ENCODE peak calls at places on chromosomes 16 and 17, in five cellular contexts. C, T, G, I and R are unnamed samples.

GRCh38 chr16:89453662-89454321 is 36.6 kb downstream of the ANKRD11 start:
- DNase-seq in C (no peak), T (peak; percentile 52), G (no peak), I (no peak), R (no peak)

GRCh38 chr16:6888536-6888935 is 444.1 kb upstream of the RBFOX1 start:
- DNase-seq in C (no peak), T (no peak), G (no peak), I (no peak), R (no peak)

GRCh38 chr16:1154291-1154886 is 1.5 kb downstream of the CACNA1H start:
- DNase-seq in C (no peak), T (no peak), G (no peak), I (no peak), R (no peak)

GRCh38 chr17:75077490-75078096 is 10.2 kb upstream of the SLC16A5 start:
- DNase-seq in C (no peak), T (no peak), G (no peak), I (no peak), R (no peak)

GRCh38 chr17:61408151-61409041 is 8.8 kb downstream of the TBX2 start:
- DNase-seq in C (peak; percentile 55), T (no peak), G (no peak), I (no peak), R (peak; percentile 44)

GRCh38 chr16:1093284-1094123 is 2.5 kb downstream of the C1QTNF8 start:
- DNase-seq in C (no peak), T (peak; percentile 31), G (no peak), I (peak; percentile 43), R (peak; percentile 80)

GRCh38 chr16:528111-529011 is 849 bp downstream of the CAPN15 start:
- DNase-seq in C (peak; percentile 61), T (peak; percentile 79), G (no peak), I (no peak), R (peak; percentile 76)

GRCh38 chr16:11202260-11203091 is 53.5 kb downstream of the SOCS1 start:
- DNase-seq in C (peak; percentile 65), T (no peak), G (peak; percentile 62), I (no peak), R (no peak)

GRCh38 chr17:63440127-63440769 is 5.9 kb downstream of the CYB561 start:
- DNase-seq in C (no peak), T (no peak), G (no peak), I (no peak), R (peak; percentile 82)

GRCh38 chr16:67943256-67943618 is 683 bp downstream of the LCAT start:
- DNase-seq in C (no peak), T (no peak), G (no peak), I (peak; percentile 88), R (no peak)

GRCh38 chr17:68301438-68301959 is 10.2 kb downstream of the ARSG start:
- DNase-seq in C (no peak), T (no peak), G (no peak), I (no peak), R (no peak)

GRCh38 chr17:59853168-59853918 is 39.4 kb downstream of the TUBD1 start:
- DNase-seq in C (peak; percentile 100), T (peak; percentile 70), G (no peak), I (peak; percentile 99), R (peak; percentile 44)

GRCh38 chr17:74417178-74418045 is 14.5 kb upstream of the GPRC5C start:
- DNase-seq in C (no peak), T (no peak), G (peak; percentile 56), I (peak; percentile 89), R (no peak)

GRCh38 chr17:64380985-64381384 is 9.7 kb downstream of the PECAM1 start:
- DNase-seq in C (no peak), T (no peak), G (no peak), I (no peak), R (no peak)

GRCh38 chr16:3022208-3022696 is 1.5 kb downstream of the HCFC1R1 start:
- DNase-seq in C (peak; percentile 95), T (peak; percentile 92), G (no peak), I (peak; percentile 76), R (no peak)

GRCh38 chr16:86974120-86974519 is 343.1 kb downstream of the C16orf95 start:
- DNase-seq in C (no peak), T (no peak), G (no peak), I (no peak), R (no peak)

GRCh38 chr17:31588512-31588911 is 197.0 kb downstream of the RAB11FIP4 start:
- DNase-seq in C (no peak), T (no peak), G (no peak), I (no peak), R (no peak)

GRCh38 chr17:50153650-50154575 is 3.4 kb upstream of the PPP1R9B start:
- DNase-seq in C (no peak), T (peak; percentile 92), G (no peak), I (no peak), R (no peak)

GRCh38 chr17:77471984-77472836 is 331.4 kb downstream of the SEC14L1 start:
- DNase-seq in C (peak; percentile 64), T (peak; percentile 41), G (no peak), I (no peak), R (peak; percentile 67)

GRCh38 chr17:48522031-48522593 is 8.7 kb downstream of the HOXB1 start:
- DNase-seq in C (peak; percentile 58), T (peak; percentile 94), G (no peak), I (no peak), R (no peak)

GRCh38 chr16:31215287-31216115 is 1.4 kb downstream of the PYDC1 start:
- DNase-seq in C (peak; percentile 55), T (peak; percentile 88), G (no peak), I (peak; percentile 39), R (peak; percentile 73)

GRCh38 chr16:4517812-4518211 is 20.8 kb downstream of the CDIP1 start:
- DNase-seq in C (peak; percentile 46), T (peak; percentile 54), G (no peak), I (peak; percentile 34), R (peak; percentile 77)

GRCh38 chr16:84467256-84467655 is 37.2 kb downstream of the MEAK7 start:
- DNase-seq in C (no peak), T (no peak), G (no peak), I (no peak), R (no peak)

GRCh38 chr16:87140211-87141200 is 176.7 kb downstream of the C16orf95 start:
- DNase-seq in C (no peak), T (no peak), G (no peak), I (no peak), R (no peak)

GRCh38 chr17:37844977-37845293 is 79.3 kb upstream of the TBC1D3K start:
- DNase-seq in C (no peak), T (no peak), G (no peak), I (no peak), R (no peak)

GRCh38 chr16:59865071-59865671 is 1131.1 kb upstream of the GOT2 start:
- DNase-seq in C (no peak), T (no peak), G (no peak), I (no peak), R (no peak)

GRCh38 chr17:45956090-45956489 is 43.0 kb upstream of the STH start:
- DNase-seq in C (no peak), T (no peak), G (no peak), I (no peak), R (no peak)

GRCh38 chr17:4738136-4739121 is 1.2 kb upstream of the ZMYND15 start:
- DNase-seq in C (no peak), T (no peak), G (no peak), I (no peak), R (no peak)

GRCh38 chr16:79850348-79850747 is 249.8 kb upstream of the MAF start:
- DNase-seq in C (no peak), T (no peak), G (no peak), I (no peak), R (no peak)

GRCh38 chr17:15247891-15248529 is 17.1 kb downstream of the PMP22 start:
- DNase-seq in C (no peak), T (no peak), G (no peak), I (no peak), R (no peak)
- TF ChIP-seq CTCF in C (peak; percentile 37), T (peak; percentile 49), G (no peak), I (peak; percentile 40), R (peak; percentile 42)

GRCh38 chr16:27239906-27240655 is 28.5 kb downstream of the NSMCE1 start:
- DNase-seq in C (peak; percentile 44), T (no peak), G (no peak), I (no peak), R (no peak)

GRCh38 chr16:27237229-27238015 is 31.1 kb downstream of the NSMCE1 start:
- DNase-seq in C (no peak), T (peak; percentile 27), G (peak; percentile 82), I (no peak), R (peak; percentile 68)

GRCh38 chr16:27239026-27239425 is 29.5 kb downstream of the NSMCE1 start:
- DNase-seq in C (no peak), T (no peak), G (no peak), I (no peak), R (no peak)

GRCh38 chr16:27238016-27238587 is 30.5 kb downstream of the NSMCE1 start:
- DNase-seq in C (no peak), T (peak; percentile 56), G (no peak), I (no peak), R (no peak)

DNA sequence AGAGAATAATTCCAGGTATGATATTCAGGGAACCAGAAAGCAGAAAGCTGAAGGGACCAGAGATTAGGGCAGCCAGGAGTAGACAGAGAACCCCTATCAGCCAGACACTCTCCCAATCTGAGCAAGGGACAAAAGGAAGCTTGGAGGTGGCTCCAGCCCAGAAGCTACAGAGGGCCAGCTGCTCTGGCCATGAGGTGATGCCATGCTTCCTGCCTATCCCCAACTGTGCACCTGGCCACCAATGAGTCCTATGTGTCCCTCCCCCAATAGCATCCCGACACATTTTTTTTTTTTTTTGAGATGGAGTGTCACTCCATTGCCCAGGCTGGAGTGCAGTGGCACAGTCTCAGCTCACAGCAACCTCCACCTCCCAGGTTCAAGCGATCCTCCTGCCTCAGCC is 30.0 kb downstream of the NSMCE1 start:
- DNase-seq in C (no peak), T (no peak), G (no peak), I (no peak), R (no peak)
- TF ChIP-seq MXI1 in C (no peak), T (no peak), G (no peak), I (no peak), R (no peak)

GRCh38 chr17:73096201-73096600 is 3.7 kb upstream of the SLC39A11 start:
- DNase-seq in C (no peak), T (no peak), G (no peak), I (no peak), R (no peak)
- TF ChIP-seq CTCF in C (no peak), T (no peak), G (no peak), I (no peak), R (no peak)

DNA sequence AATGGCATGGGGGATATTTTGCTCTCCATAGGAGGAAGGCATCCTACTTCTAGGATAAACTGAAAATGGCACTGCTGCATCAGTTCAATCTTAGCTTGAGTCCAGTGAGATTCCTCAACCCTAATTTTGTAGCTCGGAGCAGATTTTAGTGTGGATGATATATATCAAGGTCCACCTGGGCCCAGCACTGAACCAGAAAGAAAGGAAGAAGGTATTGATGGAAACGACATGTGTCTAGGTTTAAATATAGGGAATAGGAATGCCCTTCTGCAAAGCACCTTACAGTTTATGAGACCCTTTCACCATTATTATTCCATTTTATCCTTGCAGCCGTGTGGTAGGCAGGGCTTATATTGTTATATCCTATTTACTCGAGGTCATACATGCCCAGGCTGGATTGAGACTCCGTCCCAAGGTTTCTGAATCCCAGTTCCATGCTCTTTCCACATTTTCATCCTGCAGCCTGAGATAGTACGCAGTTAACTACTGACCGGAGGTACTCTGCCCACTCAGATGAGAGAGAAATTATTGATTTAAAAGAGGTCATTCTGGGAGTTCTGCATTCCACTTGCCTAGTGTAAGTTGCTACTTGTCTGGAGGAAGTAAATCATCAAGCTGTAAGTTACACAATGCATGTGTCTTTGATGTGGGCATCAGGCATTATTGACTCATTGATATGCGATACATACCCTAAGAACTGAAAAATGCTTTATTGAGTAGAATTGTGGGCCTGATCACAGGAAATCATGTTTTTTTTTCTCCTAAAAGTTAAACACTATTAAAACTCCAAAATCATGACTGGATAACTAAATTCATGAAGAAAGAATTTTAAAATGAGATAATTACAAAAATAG is 10.1 kb downstream of the KRT39 start:
- DNase-seq in C (peak; percentile 100), T (no peak), G (no peak), I (peak; percentile 100), R (no peak)
- TF ChIP-seq MXI1 in C (no peak), T (no peak), G (no peak), I (peak; percentile 24), R (no peak)